ENCODE peak calls at places on chromosomes 2 and 18, in four cellular contexts. One of them, this sample, is unnamed.

GRCh38 chr18:48031011-48031480 is 100.6 kb upstream of the SMAD2 start:
- DNase-seq in A549: peak; percentile 40
- DNase-seq in T-cell: no peak
- DNase-seq in C1 segment of cervical spinal cord: no peak
- DNase-seq in this sample: peak; percentile 31

GRCh38 chr2:53970095-53970897 is 497 bp downstream of the PSME4 start:
- DNase-seq in A549: peak; percentile 35
- DNase-seq in T-cell: peak; percentile 8
- DNase-seq in C1 segment of cervical spinal cord: peak; percentile 77
- DNase-seq in this sample: peak; percentile 53

GRCh38 chr2:224169847-224170246 is 130.8 kb upstream of the SERPINE2 start:
- DNase-seq in A549: no peak
- DNase-seq in T-cell: no peak
- DNase-seq in C1 segment of cervical spinal cord: no peak
- DNase-seq in this sample: no peak

GRCh38 chr2:70894765-70895164 is 40.9 kb upstream of the ATP6V1B1 start:
- DNase-seq in A549: no peak
- DNase-seq in T-cell: no peak
- DNase-seq in C1 segment of cervical spinal cord: no peak
- DNase-seq in this sample: no peak

GRCh38 chr18:58392336-58393000 is 236.4 kb downstream of the ALPK2 start:
- DNase-seq in A549: no peak
- DNase-seq in T-cell: no peak
- DNase-seq in C1 segment of cervical spinal cord: no peak
- DNase-seq in this sample: no peak

GRCh38 chr18:49944681-49945080 is 131.3 kb upstream of the ACAA2 start:
- DNase-seq in A549: no peak
- DNase-seq in T-cell: no peak
- DNase-seq in C1 segment of cervical spinal cord: no peak
- DNase-seq in this sample: no peak

GRCh38 chr2:151363709-151364108 is 6.3 kb downstream of the TNFAIP6 start:
- DNase-seq in A549: no peak
- DNase-seq in T-cell: no peak
- DNase-seq in C1 segment of cervical spinal cord: peak; percentile 26
- DNase-seq in this sample: no peak

GRCh38 chr2:237320801-237321563 is 93.0 kb downstream of the COL6A3 start:
- DNase-seq in A549: no peak
- DNase-seq in T-cell: no peak
- DNase-seq in C1 segment of cervical spinal cord: no peak
- DNase-seq in this sample: no peak

GRCh38 chr2:169384816-169385215 is 22.5 kb upstream of the LRP2 start:
- DNase-seq in A549: no peak
- DNase-seq in T-cell: no peak
- DNase-seq in C1 segment of cervical spinal cord: no peak
- DNase-seq in this sample: no peak

GRCh38 chr2:191625016-191625415 is 52.9 kb upstream of the NABP1 start:
- DNase-seq in A549: no peak
- DNase-seq in T-cell: peak; percentile 50
- DNase-seq in C1 segment of cervical spinal cord: no peak
- DNase-seq in this sample: no peak

This sample was measured in SW 1271.